ENCODE peak calls at places on chromosomes 6 and 20, in four cellular contexts. K is AML-193, A is NCI-H1694, Z is lower leg skin. C is an unnamed sample.

GRCh38 chr6:151112130-151112529 is 127.6 kb upstream of the AKAP12 start:
- DNase-seq in K (no peak), A (no peak), Z (no peak), C (no peak)

GRCh38 chr6:158142789-158143188 is 25.3 kb downstream of the SERAC1 start:
- DNase-seq in K (no peak), A (no peak), Z (peak), C (peak)

GRCh38 chr20:17460119-17460518 is 71.1 kb downstream of the BFSP1 start:
- DNase-seq in K (no peak), A (no peak), Z (no peak), C (no peak)

GRCh38 chr20:53194891-53195290 is 222.7 kb downstream of the TSHZ2 start:
- DNase-seq in K (no peak), A (no peak), Z (no peak), C (no peak)

GRCh38 chr20:39289316-39289715 is 327.2 kb downstream of the DHX35 start:
- DNase-seq in K (no peak), A (no peak), Z (no peak), C (no peak)

GRCh38 chr6:11431455-11431937 is 106.1 kb upstream of the TMEM170B start:
- DNase-seq in K (no peak), A (no peak), Z (no peak), C (no peak)

GRCh38 chr6:41966214-41966920 is 24.8 kb upstream of the CCND3 start:
- DNase-seq in K (no peak), A (no peak), Z (no peak), C (no peak)

GRCh38 chr6:56911847-56912246 is 43.1 kb upstream of the BEND6 start:
- DNase-seq in K (no peak), A (no peak), Z (no peak), C (peak)

GRCh38 chr6:30196376-30196775 is 16.8 kb downstream of the TRIM26 start:
- DNase-seq in K (no peak), A (no peak), Z (no peak), C (no peak)

GRCh38 chr6:79671605-79672266 is 40.6 kb downstream of the SH3BGRL2 start:
- DNase-seq in K (no peak), A (no peak), Z (no peak), C (peak)

GRCh38 chr20:58238490-58238889 is 10.0 kb upstream of the ANKRD60 start:
- DNase-seq in K (no peak), A (no peak), Z (no peak), C (no peak)

GRCh38 chr20:62496525-62497218 is 20.9 kb upstream of the GATA5 start:
- DNase-seq in K (no peak), A (peak), Z (no peak), C (peak)

GRCh38 chr6:26438000-26438399 is 2.3 kb upstream of the BTN3A3 start:
- DNase-seq in K (no peak), A (no peak), Z (no peak), C (no peak)

GRCh38 chr20:2210646-2211556 is 84.9 kb upstream of the TGM3 start:
- DNase-seq in K (no peak), A (no peak), Z (no peak), C (peak)

GRCh38 chr6:105272783-105273182 is 93.0 kb upstream of the POPDC3 start:
- DNase-seq in K (no peak), A (no peak), Z (no peak), C (peak)